ENCODE peak calls at places on chromosomes 12 and 14, in six cellular contexts. R, S, N, V, Z and D are unnamed samples.

GRCh38 chr12:8639936-8640335 is 22.7 kb downstream of the MFAP5 start:
- DNase-seq in R (no peak), S (no peak), N (no peak), V (no peak), Z (no peak), D (no peak)

GRCh38 chr14:23547924-23548323 is 3.6 kb downstream of the ZFHX2 start:
- DNase-seq in R (no peak), S (no peak), N (no peak), V (no peak), Z (no peak), D (no peak)

GRCh38 chr12:104682790-104683279 is 226.1 kb downstream of the CHST11 start:
- DNase-seq in R (no peak), S (no peak), N (no peak), V (peak; percentile 56), Z (no peak), D (no peak)

GRCh38 chr14:88840926-88841325 is 16.5 kb downstream of the TTC8 start:
- DNase-seq in R (no peak), S (no peak), N (no peak), V (no peak), Z (no peak), D (no peak)

GRCh38 chr14:23301969-23302289 is 730 bp downstream of the PPP1R3E start:
- DNase-seq in R (no peak), S (no peak), N (no peak), V (no peak), Z (no peak), D (no peak)

GRCh38 chr14:23090254-23090636 is 4.7 kb downstream of the ACIN1 start:
- DNase-seq in R (no peak), S (no peak), N (no peak), V (no peak), Z (no peak), D (no peak)

GRCh38 chr14:81408595-81408994 is 8.5 kb upstream of the STON2 start:
- DNase-seq in R (no peak), S (no peak), N (no peak), V (no peak), Z (no peak), D (no peak)

GRCh38 chr12:12115531-12115930 is 44.8 kb downstream of the BCL2L14 start:
- DNase-seq in R (no peak), S (no peak), N (no peak), V (no peak), Z (peak; percentile 34), D (no peak)

GRCh38 chr12:41437578-41437977 is 249.5 kb downstream of the PDZRN4 start:
- DNase-seq in R (no peak), S (no peak), N (no peak), V (no peak), Z (peak; percentile 56), D (no peak)

GRCh38 chr12:12918781-12919180 is 27.4 kb downstream of the GPRC5A start:
- DNase-seq in R (no peak), S (no peak), N (no peak), V (no peak), Z (no peak), D (no peak)

GRCh38 chr12:123941485-123942276 is 30.9 kb downstream of the CCDC92 start:
- DNase-seq in R (peak; percentile 5), S (no peak), N (no peak), V (no peak), Z (no peak), D (no peak)

GRCh38 chr12:131832393-131833231 is 4.4 kb downstream of the MMP17 start:
- DNase-seq in R (peak; percentile 85), S (no peak), N (peak; percentile 73), V (no peak), Z (no peak), D (peak; percentile 93)

GRCh38 chr14:101362529-101363260 is 198.6 kb upstream of the DIO3 start:
- DNase-seq in R (no peak), S (no peak), N (no peak), V (no peak), Z (no peak), D (no peak)